ENCODE peak calls at places on chromosomes 7 and 10, in seven cellular contexts. M is foreskin fibroblast, E is mammary epithelial cell, P is esophagus muscularis mucosa, A is right lobe of liver, Q is H1, G is esophagus squamous epithelium. B is an unnamed sample.

GRCh38 chr10:102796407-102797176 is 40.6 kb downstream of the CYP17A1 start:
- DNase-seq in M (peak; percentile 79), E (no peak), P (peak; percentile 97), A (peak; percentile 94), Q (no peak), G (no peak), B (no peak)

GRCh38 chr10:43258032-43258921 is 8.6 kb downstream of the RASGEF1A start:
- DNase-seq in M (no peak), E (no peak), P (peak; percentile 82), A (no peak), Q (no peak), G (no peak), B (no peak)

GRCh38 chr7:129144834-129145668 is 544 bp downstream of the TSPAN33 start:
- DNase-seq in M (no peak), E (no peak), P (no peak), A (no peak), Q (no peak), G (no peak), B (no peak)

GRCh38 chr10:131300508-131300907 is 11.0 kb downstream of the TCERG1L start:
- DNase-seq in M (no peak), E (no peak), P (no peak), A (no peak), Q (no peak), G (no peak), B (no peak)

GRCh38 chr10:44394696-44395383 is 9.9 kb upstream of the CXCL12 start:
- DNase-seq in M (no peak), E (no peak), P (peak; percentile 84), A (no peak), Q (no peak), G (no peak), B (no peak)

GRCh38 chr10:24449334-24449740 is 240.4 kb downstream of the KIAA1217 start:
- DNase-seq in M (peak; percentile 67), E (peak; percentile 35), P (no peak), A (no peak), Q (no peak), G (no peak), B (no peak)

GRCh38 chr7:90677742-90678439 is 81.8 kb downstream of the CDK14 start:
- DNase-seq in M (peak; percentile 47), E (no peak), P (no peak), A (no peak), Q (no peak), G (no peak), B (no peak)

GRCh38 chr7:27161214-27161720 is 4.1 kb downstream of the HOXA9 start:
- DNase-seq in M (peak; percentile 50), E (no peak), P (no peak), A (no peak), Q (no peak), G (no peak), B (no peak)

GRCh38 chr10:49036638-49037037 is 78.7 kb downstream of the VSTM4 start:
- DNase-seq in M (no peak), E (no peak), P (peak; percentile 86), A (no peak), Q (peak; percentile 7), G (no peak), B (no peak)

GRCh38 chr10:133438711-133439273 is 14.4 kb upstream of the SPRN start:
- DNase-seq in M (no peak), E (peak; percentile 24), P (peak; percentile 47), A (no peak), Q (no peak), G (no peak), B (no peak)

GRCh38 chr7:144848078-144848477 is 12.2 kb upstream of the TPK1 start:
- DNase-seq in M (no peak), E (no peak), P (no peak), A (no peak), Q (no peak), G (no peak), B (no peak)

GRCh38 chr10:59793924-59794323 is 40.7 kb upstream of the MRLN start:
- DNase-seq in M (no peak), E (no peak), P (no peak), A (no peak), Q (no peak), G (no peak), B (no peak)

GRCh38 chr10:9228770-9229169 is 1174.3 kb downstream of the GATA3 start:
- DNase-seq in M (peak; percentile 83), E (peak; percentile 40), P (no peak), A (no peak), Q (no peak), G (no peak), B (no peak)

GRCh38 chr7:47147213-47147631 is 434.7 kb downstream of the TNS3 start:
- DNase-seq in M (no peak), E (no peak), P (no peak), A (peak; percentile 68), Q (no peak), G (no peak), B (no peak)

DNA sequence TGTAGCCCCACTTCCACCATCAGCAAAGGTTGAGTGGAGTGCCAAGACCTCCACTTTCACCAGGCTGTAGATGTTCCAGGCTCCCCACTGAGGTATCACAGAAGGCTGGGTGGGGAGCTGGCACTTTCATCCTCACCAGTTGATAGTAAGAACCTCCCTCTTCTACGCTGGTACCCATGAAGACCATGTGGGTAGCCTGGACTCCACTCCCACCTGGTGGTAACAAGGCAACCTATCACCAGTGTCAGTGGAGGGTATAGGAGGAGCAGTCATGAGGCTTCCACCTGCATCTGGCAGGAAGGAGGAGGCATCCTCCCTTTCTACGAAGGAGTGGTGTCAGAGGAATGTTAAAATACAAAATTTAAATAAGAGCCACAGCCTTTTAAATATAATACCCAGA is 4.4 kb downstream of the SMIM30 start:
- DNase-seq in M (peak; percentile 13), E (no peak), P (no peak), A (no peak), Q (no peak), G (no peak), B (no peak)
- TF ChIP-seq CTCF in M (no peak), E (peak; percentile 28), P (no peak), A (no peak), Q (peak; percentile 40), G (no peak), B (no peak)

GRCh38 chr7:141220263-141220662 is 146.4 kb downstream of the TMEM178B start:
- DNase-seq in M (no peak), E (no peak), P (no peak), A (no peak), Q (no peak), G (no peak), B (no peak)
- TF ChIP-seq CTCF in M (no peak), E (peak; percentile 57), P (no peak), A (no peak), Q (peak; percentile 37), G (no peak), B (no peak)

GRCh38 chr10:77926566-77927342 is at the start of gene DLG5:
- DNase-seq in M (peak; percentile 88), E (peak; percentile 42), P (no peak), A (peak; percentile 73), Q (peak; percentile 68), G (no peak), B (no peak)
- TF ChIP-seq CTCF in M (no peak), E (no peak), P (no peak), A (no peak), Q (no peak), G (no peak), B (no peak)

GRCh38 chr7:45111298-45112223 is at the start of gene TBRG4:
- DNase-seq in M (peak; percentile 98), E (peak; percentile 92), P (peak; percentile 98), A (peak; percentile 96), Q (peak; percentile 94), G (peak; percentile 73), B (peak; percentile 80)
- TF ChIP-seq CTCF in M (peak; percentile 32), E (peak; percentile 14), P (peak; percentile 36), A (peak; percentile 38), Q (no peak), G (no peak), B (no peak)

GRCh38 chr7:142870575-142871259 is 14.8 kb downstream of the TRPV6 start:
- DNase-seq in M (no peak), E (no peak), P (no peak), A (peak; percentile 40), Q (peak; percentile 41), G (no peak), B (no peak)
- TF ChIP-seq CTCF in M (no peak), E (no peak), P (no peak), A (no peak), Q (no peak), G (no peak), B (no peak)

GRCh38 chr10:64093304-64093703 is 572.1 kb downstream of the REEP3 start:
- DNase-seq in M (no peak), E (no peak), P (no peak), A (no peak), Q (no peak), G (no peak), B (no peak)

GRCh38 chr10:64089648-64090047 is 568.4 kb downstream of the REEP3 start:
- DNase-seq in M (no peak), E (no peak), P (no peak), A (no peak), Q (no peak), G (no peak), B (no peak)

GRCh38 chr10:64093946-64094560 is 572.9 kb downstream of the REEP3 start:
- DNase-seq in M (no peak), E (no peak), P (no peak), A (no peak), Q (no peak), G (no peak), B (no peak)

GRCh38 chr10:64090865-64091264 is 569.7 kb downstream of the REEP3 start:
- DNase-seq in M (no peak), E (no peak), P (no peak), A (no peak), Q (no peak), G (no peak), B (no peak)

GRCh38 chr10:64091889-64092288 is 570.7 kb downstream of the REEP3 start:
- DNase-seq in M (no peak), E (no peak), P (no peak), A (no peak), Q (no peak), G (no peak), B (no peak)
- TF ChIP-seq CTCF in M (no peak), E (peak; percentile 23), P (no peak), A (peak; percentile 34), Q (no peak), G (no peak), B (no peak)

DNA sequence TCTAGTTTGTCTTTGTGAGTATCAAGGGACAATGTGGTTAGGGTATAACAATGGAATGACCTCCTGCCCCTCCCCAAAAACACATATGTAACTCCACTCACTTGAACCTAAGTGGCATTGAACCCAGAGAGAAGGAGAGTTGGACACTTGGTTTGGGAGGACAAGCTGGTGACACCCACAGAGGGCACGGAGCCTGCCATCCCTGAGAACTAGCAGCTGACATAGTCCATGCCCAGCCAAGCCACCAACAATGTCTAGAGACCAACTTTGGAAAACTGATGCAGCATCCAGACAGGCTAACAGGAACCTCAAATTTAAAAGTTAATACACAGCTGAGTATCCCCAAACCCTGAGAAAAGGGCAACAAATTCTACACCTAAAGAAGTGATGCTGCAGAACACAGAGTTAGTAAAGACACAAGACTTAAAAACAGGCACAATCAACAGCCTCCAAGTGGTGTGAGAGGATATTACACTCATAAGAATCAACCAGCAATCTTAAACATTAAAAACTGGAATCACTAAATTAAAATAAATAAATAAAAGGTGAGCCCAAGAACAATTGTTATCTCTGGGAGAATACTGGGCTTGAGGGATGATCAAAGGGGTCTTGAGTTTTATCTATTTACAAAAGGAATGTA is 27.2 kb downstream of the NUDCD3 start:
- DNase-seq in M (peak; percentile 29), E (no peak), P (no peak), A (no peak), Q (no peak), G (no peak), B (no peak)
- TF ChIP-seq CTCF in M (peak; percentile 29), E (peak; percentile 23), P (no peak), A (peak; percentile 12), Q (no peak), G (no peak), B (no peak)

GRCh38 chr7:109322833-109323232 is 753.2 kb downstream of the DNAJB9 start:
- DNase-seq in M (no peak), E (no peak), P (no peak), A (no peak), Q (no peak), G (no peak), B (no peak)
- TF ChIP-seq CTCF in M (no peak), E (no peak), P (no peak), A (no peak), Q (no peak), G (no peak), B (no peak)